ENCODE peak calls at places on chromosomes 3 and 15, in ten cellular contexts. A, C, G, H, N, D, U, P, I and B are unnamed samples.

GRCh38 chr15:61038387-61038786 is 190.7 kb downstream of the RORA start:
- DNase-seq in A (peak; percentile 85), C (no peak), G (no peak), H (no peak), N (no peak), D (no peak), U (no peak), P (no peak), I (peak; percentile 61), B (peak; percentile 4)

GRCh38 chr3:46100812-46101211 is 73.5 kb upstream of the XCR1 start:
- DNase-seq in A (no peak), C (no peak), G (no peak), H (no peak), N (no peak), D (no peak), U (no peak), P (peak; percentile 51), I (no peak), B (no peak)

GRCh38 chr3:64846009-64846408 is 158.2 kb upstream of the ADAMTS9 start:
- DNase-seq in A (no peak), C (no peak), G (peak; percentile 23), H (no peak), N (no peak), D (no peak), U (no peak), P (no peak), I (no peak), B (no peak)

GRCh38 chr15:60408438-60409105 is 10.8 kb upstream of the ANXA2 start:
- DNase-seq in A (peak; percentile 93), C (no peak), G (no peak), H (peak; percentile 28), N (no peak), D (no peak), U (no peak), P (no peak), I (peak; percentile 90), B (peak; percentile 100)

GRCh38 chr3:23193835-23194234 is 9.3 kb upstream of the UBE2E2 start:
- DNase-seq in A (no peak), C (no peak), G (no peak), H (no peak), N (no peak), D (no peak), U (no peak), P (no peak), I (no peak), B (no peak)

GRCh38 chr3:38270606-38271005 is 5.0 kb downstream of the SLC22A13 start:
- DNase-seq in A (peak; percentile 2), C (no peak), G (no peak), H (no peak), N (no peak), D (no peak), U (no peak), P (no peak), I (no peak), B (no peak)

GRCh38 chr3:143895805-143896204 is 47.5 kb upstream of the SLC9A9 start:
- DNase-seq in A (peak; percentile 42), C (no peak), G (no peak), H (peak; percentile 28), N (no peak), D (no peak), U (no peak), P (no peak), I (peak; percentile 39), B (peak; percentile 25)

GRCh38 chr3:100045696-100046095 is 68.6 kb downstream of the FILIP1L start:
- DNase-seq in A (peak; percentile 93), C (peak; percentile 51), G (peak; percentile 3), H (no peak), N (no peak), D (peak; percentile 68), U (peak; percentile 41), P (no peak), I (peak; percentile 88), B (no peak)

GRCh38 chr15:51382787-51383186 is 41.3 kb downstream of the GLDN start:
- DNase-seq in A (peak; percentile 70), C (peak; percentile 90), G (peak; percentile 51), H (peak; percentile 55), N (peak; percentile 48), D (no peak), U (no peak), P (no peak), I (peak; percentile 68), B (peak; percentile 41)

GRCh38 chr3:79517766-79518413 is 249.9 kb downstream of the ROBO1 start:
- DNase-seq in A (peak; percentile 72), C (peak; percentile 70), G (peak; percentile 10), H (no peak), N (peak; percentile 15), D (no peak), U (no peak), P (no peak), I (peak; percentile 43), B (peak; percentile 38)

GRCh38 chr3:17678116-17678741 is 64.2 kb downstream of the TBC1D5 start:
- DNase-seq in A (peak; percentile 61), C (no peak), G (no peak), H (no peak), N (no peak), D (no peak), U (no peak), P (no peak), I (peak; percentile 41), B (peak; percentile 65)

GRCh38 chr15:62903437-62903836 is 139.1 kb upstream of the TPM1 start:
- DNase-seq in A (no peak), C (no peak), G (no peak), H (no peak), N (no peak), D (no peak), U (no peak), P (no peak), I (no peak), B (no peak)

GRCh38 chr15:62904041-62904440 is 138.5 kb upstream of the TPM1 start:
- DNase-seq in A (no peak), C (no peak), G (no peak), H (no peak), N (no peak), D (no peak), U (no peak), P (no peak), I (no peak), B (no peak)

GRCh38 chr15:62906627-62907026 is 135.9 kb upstream of the TPM1 start:
- DNase-seq in A (no peak), C (no peak), G (no peak), H (no peak), N (no peak), D (no peak), U (no peak), P (no peak), I (no peak), B (no peak)

GRCh38 chr15:62902821-62903220 is 139.7 kb upstream of the TPM1 start:
- DNase-seq in A (no peak), C (no peak), G (no peak), H (no peak), N (no peak), D (no peak), U (no peak), P (no peak), I (no peak), B (no peak)

DNA sequence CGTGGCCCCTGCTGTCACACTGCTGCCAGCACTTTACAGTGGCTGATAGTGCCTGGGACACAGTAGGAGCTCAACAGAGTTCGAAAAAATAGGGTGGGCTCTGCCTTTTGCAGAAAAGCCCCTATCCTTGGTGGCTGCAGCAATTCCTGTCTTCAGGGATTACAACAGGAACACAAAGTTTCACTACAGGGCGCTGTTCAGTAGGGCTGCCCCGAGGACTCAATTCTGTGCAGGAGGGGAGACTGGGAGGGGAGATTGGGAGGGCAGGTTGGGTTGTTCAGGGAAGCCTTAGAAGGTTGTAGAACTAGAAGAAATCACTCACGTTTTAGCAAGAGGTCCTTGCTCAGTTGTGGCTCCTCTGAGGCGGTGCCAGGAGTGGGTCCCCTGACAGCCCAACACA is 138.0 kb upstream of the TPM1 start:
- DNase-seq in A (peak; percentile 62), C (no peak), G (no peak), H (no peak), N (no peak), D (no peak), U (no peak), P (no peak), I (peak; percentile 57), B (no peak)
- TF ChIP-seq CTCF in A (peak; percentile 65), C (no peak), G (no peak), H (no peak), N (no peak), D (no peak), U (no peak), P (no peak), I (peak; percentile 65), B (no peak)

GRCh38 chr15:69271217-69271616 is 27.5 kb upstream of the PAQR5 start:
- DNase-seq in A (no peak), C (peak; percentile 38), G (no peak), H (no peak), N (no peak), D (no peak), U (no peak), P (no peak), I (no peak), B (no peak)

DNA sequence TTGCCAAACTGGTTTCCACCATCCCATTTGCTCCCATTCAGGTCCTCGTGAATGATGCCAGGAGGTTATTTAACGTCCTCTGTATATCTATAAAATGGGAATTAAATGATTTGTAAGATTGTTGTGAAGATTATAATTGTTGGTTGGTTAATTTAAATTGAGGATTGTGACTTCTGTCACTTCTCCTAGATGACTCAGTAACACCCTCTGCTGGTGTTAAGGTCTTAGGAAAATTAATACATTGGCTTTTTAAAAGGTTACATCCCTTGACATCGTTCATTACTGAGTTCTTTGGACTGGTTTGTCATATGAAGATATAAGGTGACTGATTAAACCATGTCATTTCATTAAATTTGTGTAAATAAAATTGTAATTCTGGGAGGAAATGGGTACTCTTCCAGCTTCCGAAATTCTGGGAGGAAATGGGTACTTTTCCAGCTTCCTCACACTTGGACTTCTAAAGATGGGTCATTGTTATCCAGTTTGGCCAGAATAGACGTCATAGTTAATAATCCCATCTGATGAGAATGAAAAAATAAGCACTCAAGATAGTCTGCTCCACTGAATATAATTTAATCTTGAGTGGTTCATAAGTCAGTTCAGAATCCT is 33.3 kb upstream of the PAQR5 start:
- DNase-seq in A (peak; percentile 56), C (peak; percentile 57), G (no peak), H (no peak), N (no peak), D (no peak), U (no peak), P (no peak), I (peak; percentile 50), B (peak; percentile 55)
- TF ChIP-seq CTCF in A (peak; percentile 42), C (peak; percentile 78), G (peak; percentile 53), H (peak; percentile 8), N (peak; percentile 8), D (peak; percentile 75), U (peak; percentile 25), P (peak; percentile 59), I (peak; percentile 40), B (peak; percentile 40)

GRCh38 chr3:154095832-154096421 is 25.3 kb upstream of the ARHGEF26 start:
- DNase-seq in A (peak; percentile 70), C (peak; percentile 16), G (no peak), H (no peak), N (no peak), D (no peak), U (no peak), P (no peak), I (peak; percentile 72), B (peak; percentile 55)
- TF ChIP-seq CTCF in A (peak; percentile 48), C (peak; percentile 57), G (no peak), H (peak; percentile 7), N (peak; percentile 18), D (peak; percentile 51), U (peak; percentile 12), P (peak; percentile 40), I (peak; percentile 60), B (peak; percentile 30)

DNA sequence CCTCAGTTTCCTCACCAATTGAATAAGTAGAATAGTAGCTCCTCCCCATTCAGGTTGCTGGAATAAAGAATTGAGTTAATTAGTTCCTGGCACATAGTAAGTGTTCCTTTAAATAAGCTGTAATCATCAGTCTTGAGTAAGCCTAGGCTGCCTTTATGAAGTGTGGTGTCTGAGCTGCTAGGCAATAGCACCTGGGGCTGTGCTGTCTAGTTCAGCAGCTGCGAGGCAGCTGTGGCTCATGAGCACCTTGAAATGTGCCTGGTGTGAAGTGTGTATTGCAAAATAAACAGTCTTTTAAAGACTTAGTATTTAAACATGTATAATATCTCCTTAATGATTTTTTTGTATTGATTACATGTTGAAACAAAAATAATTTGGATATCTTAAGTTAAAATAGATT is 77.6 kb downstream of the TOP2B start:
- DNase-seq in A (peak; percentile 46), C (no peak), G (no peak), H (no peak), N (no peak), D (no peak), U (no peak), P (no peak), I (no peak), B (peak; percentile 40)
- TF ChIP-seq CTCF in A (no peak), C (no peak), G (no peak), H (no peak), N (no peak), D (no peak), U (no peak), P (no peak), I (no peak), B (no peak)